ENCODE peak calls at places on chromosomes 12 and 14, in nine cellular contexts. F, R, W, X, G, S, M, C and N are unnamed samples.
A peak's percentile ranks its signal among the peaks of the same experiment; 100 is the strongest.

GRCh38 chr12:67968316-67968715 is 20.9 kb upstream of the IFNG-AS1 start:
- DNase-seq in R (no peak), C (no peak), W (no peak), S (no peak), M (no peak), X (no peak), G (no peak), F (no peak), N (no peak)

GRCh38 chr12:92973614-92974013 is 44.5 kb upstream of the EEA1 start:
- DNase-seq in R (peak; percentile 89), S (no peak), M (no peak), G (peak; percentile 13), C (no peak), F (no peak), W (no peak), X (peak; percentile 23), N (no peak)

GRCh38 chr12:1619599-1619998 is 9.4 kb upstream of the WNT5B start:
- DNase-seq in S (no peak), R (no peak), W (no peak), G (peak; percentile 42), F (no peak), C (no peak), X (no peak), M (no peak), N (no peak)

GRCh38 chr12:108724890-108725151 is 6.5 kb downstream of the CORO1C start:
- DNase-seq in S (no peak), M (no peak), F (no peak), G (no peak), R (no peak), X (no peak), W (no peak), C (no peak), N (no peak)

GRCh38 chr14:102527255-102528232 is 18.0 kb upstream of the ANKRD9 start:
- DNase-seq in M (no peak), W (no peak), S (no peak), C (no peak), R (no peak), X (peak; percentile 76), G (peak; percentile 57), F (no peak), N (no peak)

GRCh38 chr12:70849265-70849960 is 71.1 kb downstream of the PTPRR start:
- DNase-seq in S (no peak), F (no peak), M (no peak), W (no peak), X (no peak), C (no peak), R (peak; percentile 59), G (peak; percentile 8), N (no peak)

GRCh38 chr12:54005531-54005852 is 3.3 kb upstream of the HOXC8 start:
- DNase-seq in F (peak; percentile 64), X (no peak), G (no peak), C (no peak), W (no peak), S (no peak), R (no peak), M (no peak), N (no peak)

GRCh38 chr12:129550353-129550752 is 353.5 kb downstream of the TMEM132D start:
- DNase-seq in G (no peak), W (no peak), F (no peak), X (no peak), R (no peak), S (no peak), C (no peak), M (no peak), N (no peak)

GRCh38 chr12:1282670-1283361 is 291.8 kb downstream of the ERC1 start:
- DNase-seq in M (no peak), W (no peak), G (no peak), C (no peak), X (no peak), S (no peak), R (peak; percentile 51), F (no peak), N (no peak)

GRCh38 chr14:32224731-32225377 is 21.8 kb upstream of the RNU6-8 start:
- DNase-seq in M (no peak), G (peak; percentile 69), F (peak; percentile 55), X (peak; percentile 34), C (no peak), R (peak; percentile 47), S (no peak), W (no peak), N (no peak)

GRCh38 chr12:47741340-47741703 is 16.0 kb upstream of the ENDOU start:
- DNase-seq in W (peak; percentile 26), R (no peak), G (peak; percentile 86), M (peak; percentile 69), S (no peak), X (peak; percentile 74), C (peak; percentile 27), F (peak; percentile 86), N (no peak)

GRCh38 chr12:75825686-75826085 is 205.9 kb downstream of the PHLDA1 start:
- DNase-seq in X (peak; percentile 78), S (no peak), W (no peak), M (no peak), G (peak; percentile 89), R (no peak), C (no peak), F (no peak), N (no peak)

GRCh38 chr14:85391455-85391854 is 138.5 kb upstream of the FLRT2 start:
- DNase-seq in X (no peak), W (no peak), R (no peak), G (no peak), C (no peak), M (no peak), S (no peak), F (no peak), N (no peak)

GRCh38 chr14:24389266-24389855 is 9.4 kb upstream of the NYNRIN start:
- DNase-seq in C (no peak), R (no peak), W (no peak), M (no peak), S (no peak), X (no peak), G (peak; percentile 35), F (no peak), N (no peak)

GRCh38 chr12:116615141-116615861 is 56.1 kb downstream of the MAP1LC3B2 start:
- DNase-seq in F (no peak), G (no peak), W (no peak), S (no peak), R (no peak), X (no peak), M (no peak), C (no peak), N (no peak)

GRCh38 chr12:12081836-12082497 is 11.2 kb downstream of the BCL2L14 start:
- DNase-seq in M (no peak), C (no peak), W (no peak), G (peak; percentile 47), S (no peak), R (peak; percentile 39), F (no peak), X (peak; percentile 48), N (peak; percentile 45)

GRCh38 chr12:32171211-32171610 is 64.6 kb downstream of the BICD1 start:
- DNase-seq in F (no peak), W (no peak), C (no peak), S (no peak), M (no peak), X (no peak), R (no peak), G (no peak), N (no peak)

GRCh38 chr12:80632835-80633234 is 74.6 kb upstream of the MYF6 start:
- DNase-seq in C (no peak), X (no peak), W (no peak), R (no peak), S (no peak), G (peak; percentile 54), M (no peak), F (peak; percentile 49), N (peak; percentile 87)

GRCh38 chr12:122421263-122421814 is 1.1 kb downstream of the CLIP1 start:
- DNase-seq in W (no peak), M (no peak), C (no peak), R (no peak), F (no peak), X (peak; percentile 9), G (no peak), S (no peak), N (no peak)

GRCh38 chr12:52148541-52149181 is 43.2 kb downstream of the KRT80 start:
- DNase-seq in S (no peak), G (no peak), M (no peak), X (peak; percentile 70), W (no peak), C (no peak), F (no peak), R (no peak), N (peak; percentile 91)

GRCh38 chr12:1332327-1332726 is 262.1 kb downstream of the FBXL14 start:
- DNase-seq in G (no peak), X (no peak), S (no peak), F (no peak), R (no peak), M (no peak), W (no peak), C (no peak), N (no peak)

GRCh38 chr14:81206115-81206514 is 14.6 kb downstream of the GTF2A1 start:
- DNase-seq in R (no peak), X (peak; percentile 14), F (no peak), S (no peak), C (no peak), G (no peak), M (no peak), W (no peak), N (no peak)